ENCODE peak calls at places on chromosome 19, in four cellular contexts. N, K, B and M are unnamed samples.

GRCh38 chr19:20968092-20968491 is 45.0 kb downstream of the ZNF85 start:
- DNase-seq in N (peak; percentile 4), K (no peak), B (no peak), M (no peak)

GRCh38 chr19:6214881-6215541 is 64.8 kb downstream of the MLLT1 start:
- DNase-seq in N (no peak), K (no peak), B (no peak), M (no peak)

GRCh38 chr19:4088975-4089374 is 22.3 kb upstream of the ZBTB7A start:
- DNase-seq in N (no peak), K (no peak), B (no peak), M (no peak)

GRCh38 chr19:56333506-56333905 is 18.9 kb upstream of the ZSCAN5A start:
- DNase-seq in N (peak; percentile 40), K (peak; percentile 48), B (peak; percentile 62), M (peak; percentile 32)

GRCh38 chr19:1102407-1103106 is 1.2 kb upstream of the GPX4 start:
- DNase-seq in N (peak; percentile 99), K (no peak), B (peak; percentile 100), M (peak; percentile 96)

GRCh38 chr19:1446713-1447564 is 3.0 kb upstream of the APC2 start:
- DNase-seq in N (no peak), K (peak; percentile 79), B (no peak), M (no peak)

GRCh38 chr19:741506-742131 is 9.3 kb upstream of the MISP start:
- DNase-seq in N (no peak), K (peak; percentile 70), B (no peak), M (no peak)

GRCh38 chr19:51341976-51342580 is at the start of gene VSIG10L:
- DNase-seq in N (no peak), K (no peak), B (no peak), M (no peak)

GRCh38 chr19:3003046-3003445 is 25.7 kb downstream of the TLE6 start:
- DNase-seq in N (no peak), K (no peak), B (no peak), M (no peak)

GRCh38 chr19:38090561-38090960 is 133.5 kb downstream of the DPF1 start:
- DNase-seq in N (no peak), K (no peak), B (no peak), M (no peak)

GRCh38 chr19:51107406-51108065 is 673 bp downstream of the CTU1 start:
- DNase-seq in N (no peak), K (peak; percentile 68), B (peak; percentile 16), M (no peak)

GRCh38 chr19:49666120-49666444 is 349 bp downstream of the BCL2L12 start:
- DNase-seq in N (no peak), K (no peak), B (peak; percentile 39), M (no peak)

GRCh38 chr19:41877490-41877876 is 404 bp downstream of the CD79A start:
- DNase-seq in N (no peak), K (no peak), B (no peak), M (no peak)

GRCh38 chr19:41879670-41880328 is 2.7 kb downstream of the CD79A start:
- DNase-seq in N (no peak), K (no peak), B (no peak), M (no peak)

GRCh38 chr19:41879080-41879479 is 2.0 kb downstream of the CD79A start:
- DNase-seq in N (no peak), K (no peak), B (no peak), M (no peak)

GRCh38 chr19:41876847-41877489 is at the start of gene CD79A:
- DNase-seq in N (no peak), K (no peak), B (no peak), M (no peak)

GRCh38 chr19:41877916-41878905 is 1.1 kb downstream of the CD79A start:
- DNase-seq in N (no peak), K (no peak), B (no peak), M (no peak)
- H2AFZ ChIP-seq in N (no peak overlapping the region), K (no peak overlapping the region), B (no peak overlapping the region), M (no peak overlapping the region)

DNA sequence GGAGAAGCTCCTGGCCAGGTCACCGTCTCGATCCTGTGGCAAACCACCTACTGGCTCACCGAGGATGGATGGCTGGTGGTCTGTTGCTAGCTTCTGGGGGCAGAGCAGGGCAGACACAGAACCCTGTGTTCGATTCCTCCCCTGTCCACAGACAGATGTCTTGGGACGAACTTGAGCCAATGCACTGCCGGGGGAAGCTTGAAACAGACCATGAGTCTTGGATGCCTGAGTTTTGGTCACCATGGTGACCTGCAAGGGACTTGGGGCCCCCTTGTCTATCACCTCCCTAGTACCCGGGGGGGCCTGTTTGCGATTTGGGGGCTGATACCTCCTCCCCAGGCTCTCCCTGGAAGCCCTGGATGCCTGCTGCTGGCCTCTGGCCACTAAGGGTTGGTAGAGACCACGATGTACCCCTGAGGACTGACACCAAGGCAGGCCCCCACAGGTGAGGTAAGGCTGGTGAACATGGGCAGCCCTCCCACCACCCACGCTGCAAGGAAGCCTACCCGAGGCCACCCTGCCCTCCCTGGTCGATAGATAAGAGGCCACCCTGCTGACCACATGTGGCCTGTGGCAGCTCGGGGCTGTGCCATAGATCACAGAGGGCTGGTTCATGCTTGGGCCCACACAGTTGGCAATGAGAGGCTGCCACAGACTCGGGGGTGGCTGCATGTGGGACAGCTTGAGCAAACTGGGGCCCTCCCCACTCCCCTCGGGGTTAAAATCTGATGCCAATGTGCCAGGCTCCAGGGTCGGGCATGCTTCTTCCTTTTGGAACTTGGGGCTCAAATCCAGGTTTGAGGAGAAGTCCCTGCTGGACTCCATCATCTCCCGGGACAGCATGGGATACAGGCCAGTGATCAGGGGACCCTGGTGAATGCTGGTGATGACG is 10.7 kb downstream of the IQCN start:
- DNase-seq in N (no peak), K (no peak), B (no peak), M (no peak)
- TF ChIP-seq EZH2 in N (no peak), K (no peak), B (no peak), M (no peak)

DNA sequence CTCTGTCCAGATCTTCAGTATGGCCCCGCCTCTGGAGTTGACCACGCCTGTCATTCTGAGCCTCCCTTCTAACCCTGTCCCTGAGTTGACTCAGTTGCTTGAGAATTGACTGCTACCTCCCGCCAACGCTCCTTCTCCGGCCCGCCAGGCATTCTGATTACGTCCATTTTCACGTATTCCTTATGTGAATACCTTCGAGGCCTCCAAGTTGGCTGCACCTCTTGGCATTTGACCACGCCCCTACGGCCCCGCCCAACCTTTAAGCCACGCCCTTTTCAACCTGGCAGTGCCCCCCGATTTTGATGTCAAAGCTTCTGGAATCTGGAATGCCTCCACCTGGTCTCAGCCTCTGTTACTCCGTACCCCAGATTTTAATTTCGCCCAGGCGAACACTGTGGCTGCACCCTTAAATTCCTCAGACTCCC is 1.7 kb upstream of the EML2 start:
- DNase-seq in N (peak; percentile 85), K (peak; percentile 58), B (no peak), M (peak; percentile 74)
- H2AFZ ChIP-seq in N (peak overlapping the region; percentile 82), K (no peak overlapping the region), B (no peak overlapping the region), M (peak overlapping the region; percentile 82)

DNA sequence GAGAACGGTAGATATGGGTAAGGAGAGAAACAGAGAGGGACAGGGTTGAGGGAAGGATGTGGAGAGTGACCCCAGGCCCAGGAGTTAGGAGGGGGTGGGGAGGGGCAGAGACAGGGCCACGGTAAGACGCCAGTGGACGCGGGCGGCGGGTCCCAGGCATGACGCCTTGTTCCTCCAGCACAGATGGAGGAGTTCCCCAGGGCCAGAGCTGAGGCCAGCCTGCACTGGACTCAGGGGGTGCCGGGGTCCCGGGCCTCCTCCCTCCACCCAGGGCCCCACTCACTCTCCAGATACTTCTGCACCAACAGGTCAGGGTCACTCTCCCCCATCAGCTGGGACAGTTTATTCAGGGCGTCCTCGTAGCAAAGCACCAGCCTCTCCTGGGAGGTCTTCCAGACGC is 22.0 kb upstream of the EMP3 start:
- DNase-seq in N (no peak), K (no peak), B (no peak), M (no peak)
- TF ChIP-seq EZH2 in N (no peak), K (no peak), B (no peak), M (no peak)

GRCh38 chr19:14347999-14348889 is 33.0 kb upstream of the ADGRE5 start:
- DNase-seq in N (peak; percentile 26), K (peak; percentile 79), B (peak; percentile 42), M (no peak)
- H2AFZ ChIP-seq in N (peak overlapping the region; percentile 89), K (peak overlapping the region; percentile 84), B (no peak overlapping the region), M (peak overlapping the region; percentile 32)

DNA sequence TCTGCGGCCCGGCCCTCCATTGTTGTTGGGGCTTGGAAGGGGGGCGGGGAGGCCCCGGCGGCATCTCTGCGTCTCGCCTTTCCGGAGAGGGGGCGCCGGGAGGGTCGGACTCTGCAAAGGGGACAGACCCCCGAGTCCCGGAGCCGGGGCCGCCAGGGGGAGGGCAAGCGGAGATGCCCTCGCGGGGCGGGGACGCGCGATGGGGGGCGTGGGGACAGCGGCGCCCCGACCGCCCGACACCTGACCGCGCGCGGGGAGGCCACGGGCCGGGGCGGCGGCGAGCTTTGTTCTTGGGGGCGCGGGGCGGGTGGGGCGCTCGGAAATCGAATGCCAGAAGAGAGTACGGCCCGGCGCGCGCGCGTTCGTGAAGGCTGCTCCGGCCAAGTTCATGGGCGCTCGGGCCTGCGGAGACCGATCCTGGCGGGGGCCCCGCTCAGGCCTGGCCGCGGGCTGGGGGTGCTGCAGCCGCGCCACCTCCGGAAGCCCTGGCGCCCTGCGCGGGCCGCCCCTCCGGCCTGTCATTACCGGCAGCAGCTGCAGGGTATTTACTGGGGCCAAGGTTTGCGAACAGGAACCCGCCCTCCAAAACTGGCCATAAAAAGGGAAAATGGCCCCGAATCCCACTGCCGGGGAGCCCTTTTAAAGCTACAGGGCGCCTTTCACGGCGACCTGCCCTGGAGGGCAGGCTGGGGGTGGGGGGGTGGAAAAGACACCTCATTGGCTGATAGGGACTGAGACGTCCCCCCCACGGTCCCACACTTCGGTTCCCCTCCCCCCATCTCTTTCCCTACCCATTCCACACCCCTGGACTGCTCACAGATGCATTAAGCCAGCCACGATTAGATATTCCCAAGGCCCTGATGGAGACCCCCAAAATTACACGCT is 11.1 kb upstream of the NANOS3 start:
- DNase-seq in N (no peak), K (peak; percentile 64), B (no peak), M (no peak)
- TF ChIP-seq EZH2 in N (no peak), K (peak; percentile 79), B (peak; percentile 37), M (peak; percentile 83)

GRCh38 chr19:40650749-40651305 is 39.6 kb downstream of the NUMBL start:
- DNase-seq in N (no peak), K (no peak), B (peak; percentile 94), M (no peak)

GRCh38 chr19:40642062-40642706 is 41.0 kb downstream of the LTBP4 start:
- DNase-seq in N (no peak), K (no peak), B (no peak), M (no peak)

GRCh38 chr19:40642757-40643325 is 41.7 kb downstream of the LTBP4 start:
- DNase-seq in N (no peak), K (no peak), B (no peak), M (no peak)

GRCh38 chr19:40641306-40641705 is 40.1 kb downstream of the LTBP4 start:
- DNase-seq in N (no peak), K (no peak), B (peak; percentile 56), M (no peak)

GRCh38 chr19:40646564-40647254 is 43.7 kb downstream of the NUMBL start:
- DNase-seq in N (peak; percentile 54), K (no peak), B (no peak), M (no peak)
- H2AFZ ChIP-seq in N (no peak overlapping the region), K (no peak overlapping the region), B (no peak overlapping the region), M (no peak overlapping the region)